ENCODE peak calls at places on chromosomes 4 and X, in eight cellular contexts. X is ovary, Q is GM23338, P is uterus, M is thyroid gland, J is body of pancreas, U is kidney, W is heart right ventricle. V is an unnamed sample. For H3K4me1, the result is how much of the 10 kb centered on the place peaks cover.

GRCh38 chr4:2878346-2878745 is 34.7 kb downstream of the ADD1 start:
- DNase-seq in W (no peak), Q (no peak), M (no peak), U (peak), X (no peak), P (no peak), J (no peak), V (no peak)

GRCh38 chr4:45006078-45006477 is 279.7 kb upstream of the GNPDA2 start:
- DNase-seq in P (no peak), W (no peak), M (no peak), U (no peak), Q (no peak), X (no peak), J (no peak), V (no peak)

GRCh38 chrX:78650906-78651437 is 8.2 kb downstream of the RTL3 start:
- DNase-seq in W (no peak), X (no peak), U (no peak), P (no peak), J (no peak), M (no peak), Q (peak), V (no peak)

GRCh38 chr4:149347139-149347538 is 468.5 kb downstream of the IQCM start:
- DNase-seq in J (no peak), X (no peak), P (no peak), U (no peak), W (no peak), Q (no peak), M (no peak), V (no peak)

GRCh38 chr4:80138556-80139538 is 58.5 kb upstream of the PRDM8 start:
- DNase-seq in Q (no peak), U (no peak), P (no peak), W (no peak), M (no peak), J (no peak), X (no peak), V (no peak)

GRCh38 chr4:79576480-79576803 is 168.4 kb upstream of the GK2 start:
- DNase-seq in U (no peak), P (no peak), M (no peak), X (no peak), W (no peak), J (no peak), Q (peak), V (no peak)

GRCh38 chr4:87865960-87866598 is 33.3 kb downstream of the MEPE start:
- DNase-seq in J (no peak), U (no peak), Q (peak), W (no peak), X (no peak), M (no peak), P (no peak), V (peak)

GRCh38 chrX:152899111-152899873 is 1.4 kb downstream of the ZNF185 start:
- DNase-seq in J (no peak), M (no peak), X (no peak), Q (no peak), W (no peak), P (no peak), U (peak), V (no peak)

GRCh38 chr4:141473952-141474351 is 162.4 kb upstream of the IL15 start:
- DNase-seq in W (no peak), Q (no peak), M (no peak), X (no peak), P (peak), J (no peak), U (no peak), V (no peak)

GRCh38 chrX:119694601-119695534 is 1.9 kb upstream of the SEPTIN6 start:
- DNase-seq in P (no peak), U (no peak), Q (peak), X (no peak), J (no peak), W (no peak), M (no peak), V (no peak)

GRCh38 chr4:7462509-7462971 is 27.8 kb upstream of the PSAPL1 start:
- DNase-seq in Q (peak), W (no peak), P (no peak), U (no peak), M (peak), X (peak), J (peak), V (no peak)

GRCh38 chrX:7771788-7772438 is 71.1 kb upstream of the VCX start:
- DNase-seq in X (no peak), P (no peak), M (no peak), W (no peak), U (no peak), Q (no peak), J (no peak), V (no peak)

GRCh38 chr4:20249333-20249732 is 2.4 kb upstream of the SLIT2 start:
- DNase-seq in Q (no peak), U (no peak), P (no peak), W (no peak), J (no peak), M (peak), X (no peak), V (peak)

GRCh38 chr4:138772366-138772765 is 243.2 kb upstream of the NOCT start:
- DNase-seq in M (no peak), Q (no peak), U (no peak), J (no peak), P (no peak), W (no peak), X (no peak), V (no peak)

GRCh38 chr4:8582016-8582415 is 1.8 kb downstream of the GPR78 start:
- DNase-seq in X (no peak), U (peak), Q (no peak), M (peak), P (no peak), W (no peak), J (no peak), V (no peak)

GRCh38 chrX:53321216-53321942 is 40.0 kb upstream of the IQSEC2 start:
- DNase-seq in M (peak), J (peak), U (no peak), P (no peak), X (no peak), W (peak), Q (peak), V (no peak)

GRCh38 chrX:53939127-53939526 is 105.1 kb downstream of the PHF8 start:
- DNase-seq in X (no peak), W (no peak), P (no peak), J (no peak), Q (no peak), M (no peak), U (no peak), V (no peak)

GRCh38 chr4:48315728-48316630 is 25.4 kb upstream of the SLAIN2 start:
- DNase-seq in U (no peak), Q (peak), X (no peak), J (no peak), M (no peak), P (no peak), W (no peak), V (no peak)

GRCh38 chrX:63673896-63674295 is 111.1 kb downstream of the ARHGEF9 start:
- DNase-seq in W (no peak), J (no peak), M (no peak), Q (no peak), U (no peak), P (no peak), X (no peak), V (no peak)

GRCh38 chrX:1450381-1451161 is 2.1 kb downstream of the ASMTL start:
- DNase-seq in M (no peak), X (no peak), U (peak), Q (no peak), W (no peak), P (no peak), J (no peak), V (peak)

GRCh38 chr4:39825741-39826231 is 127.8 kb downstream of the UBE2K start:
- DNase-seq in M (no peak), Q (no peak), W (no peak), P (no peak), J (no peak), U (no peak), X (no peak), V (no peak)

GRCh38 chr4:158936238-158936637 is 166.6 kb upstream of the RAPGEF2 start:
- DNase-seq in X (no peak), W (no peak), Q (no peak), U (no peak), J (no peak), M (no peak), P (no peak), V (no peak)

GRCh38 chrX:139725720-139726119 is 17.8 kb upstream of the MCF2 start:
- DNase-seq in X (no peak), U (no peak), Q (no peak), J (no peak), W (no peak), P (no peak), M (no peak), V (no peak)

GRCh38 chrX:103398321-103398937 is 22.1 kb downstream of the BEX3 start:
- DNase-seq in Q (no peak), P (no peak), M (no peak), W (no peak), U (no peak), J (no peak), X (no peak), V (peak)

GRCh38 chr4:171846232-171846631 is 33.0 kb downstream of the GALNTL6 start:
- DNase-seq in W (peak), M (no peak), P (no peak), J (peak), X (no peak), Q (peak), U (no peak), V (peak)

GRCh38 chr4:138199568-138200235 is 42.4 kb downstream of the SLC7A11 start:
- DNase-seq in X (no peak), Q (peak), P (no peak), U (no peak), W (no peak), M (peak), J (peak), V (no peak)

GRCh38 chr4:72383439-72383838 is 185.6 kb downstream of the ADAMTS3 start:
- DNase-seq in X (no peak), J (no peak), M (no peak), P (no peak), U (no peak), W (no peak), Q (no peak), V (no peak)

GRCh38 chrX:3699841-3700381 is 13.5 kb downstream of the PRKX start:
- DNase-seq in J (no peak), X (no peak), W (no peak), U (no peak), P (no peak), M (no peak), Q (no peak), V (no peak)

GRCh38 chr4:98845960-98846359 is 83.0 kb downstream of the EIF4E start:
- DNase-seq in W (no peak), U (no peak), Q (no peak), P (no peak), X (no peak), J (no peak), M (no peak), V (no peak)

GRCh38 chrX:153336128-153336894 is 2.4 kb downstream of the ZNF275 start:
- DNase-seq in U (no peak), Q (no peak), X (no peak), P (no peak), W (no peak), J (no peak), M (no peak), V (no peak)

GRCh38 chr4:186727977-186728519 is 4.4 kb upstream of the FAT1 start:
- DNase-seq in W (no peak), J (no peak), Q (peak), X (no peak), U (no peak), P (no peak), M (no peak), V (peak)

GRCh38 chr4:3480528-3481112 is 17.5 kb downstream of the DOK7 start:
- DNase-seq in Q (peak), M (peak), J (peak), W (peak), U (peak), P (peak), X (peak), V (peak)

GRCh38 chr4:38560763-38561558 is 103.0 kb upstream of the KLF3 start:
- DNase-seq in W (no peak), P (no peak), M (no peak), U (no peak), X (no peak), J (no peak), Q (no peak), V (no peak)

GRCh38 chr4:99664703-99665102 is 7.1 kb upstream of the C4orf54 start:
- DNase-seq in M (no peak), P (no peak), J (no peak), Q (no peak), U (no peak), W (no peak), X (no peak), V (no peak)

GRCh38 chr4:8079916-8080753 is 78.5 kb downstream of the ABLIM2 start:
- DNase-seq in W (no peak), J (no peak), Q (no peak), P (no peak), U (peak), X (no peak), M (no peak), V (no peak)

GRCh38 chr4:150310159-150310895 is 232.1 kb downstream of the DCLK2 start:
- DNase-seq in W (no peak), J (no peak), P (no peak), M (no peak), U (no peak), Q (no peak), X (no peak), V (peak)

GRCh38 chrX:105876658-105877057 is 54.3 kb downstream of the NRK start:
- DNase-seq in M (no peak), J (no peak), P (no peak), U (no peak), W (no peak), Q (peak), X (no peak), V (no peak)

GRCh38 chrX:17987783-17988182 is 126.7 kb upstream of the RAI2 start:
- DNase-seq in U (no peak), X (no peak), P (no peak), Q (no peak), J (no peak), W (no peak), M (no peak), V (no peak)

GRCh38 chrX:40550069-40550468 is 30.7 kb upstream of the ATP6AP2 start:
- DNase-seq in X (no peak), W (no peak), J (peak), M (peak), P (no peak), Q (no peak), U (no peak), V (no peak)

DNA sequence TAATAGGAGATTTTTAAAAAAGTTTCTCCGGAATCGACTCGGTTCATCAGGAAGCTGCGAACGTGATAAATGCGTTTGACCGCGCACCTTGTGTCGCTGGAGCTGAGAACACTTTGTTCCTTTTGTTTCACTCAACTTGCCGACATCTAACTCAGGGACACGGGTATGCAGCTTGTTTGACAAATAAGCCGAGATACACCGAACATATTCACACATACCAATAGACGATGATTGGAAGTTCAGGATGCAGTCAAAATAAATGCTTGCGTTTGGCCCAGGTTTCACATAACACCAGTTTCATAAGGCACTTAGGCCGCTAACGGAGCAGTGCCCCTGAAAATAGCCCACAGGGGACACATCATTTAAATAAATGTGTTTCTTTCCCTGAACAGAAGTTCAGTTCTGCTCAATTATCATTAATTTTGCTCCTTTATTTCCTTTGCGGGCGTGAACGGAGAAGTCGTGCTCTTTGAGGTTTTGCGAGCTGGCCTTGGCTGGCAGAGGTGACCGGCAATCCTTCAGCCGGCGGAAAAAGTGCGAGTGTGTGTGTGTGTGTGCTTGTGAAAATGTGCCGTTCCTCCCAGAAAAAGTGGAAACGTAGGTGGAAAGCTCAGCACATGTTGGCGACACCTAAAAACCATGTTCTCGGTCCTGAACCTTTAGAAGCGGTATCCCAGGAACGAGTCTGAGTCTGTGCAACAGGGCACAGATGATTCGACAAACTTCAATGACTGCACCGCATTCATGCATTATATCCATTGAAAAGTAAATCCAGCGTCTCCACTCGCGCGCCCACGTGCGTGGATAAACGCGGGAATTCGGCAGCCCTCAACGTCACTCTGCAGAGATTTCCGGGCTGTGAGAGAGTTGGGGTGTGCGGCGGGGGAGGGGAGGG is 680 bp upstream of the SHISA3 start:
- DNase-seq in M (no peak), P (no peak), U (no peak), Q (peak), J (no peak), W (no peak), X (no peak), V (no peak)
- H3K4me3 ChIP-seq in M (no peak), P (peak), U (peak), Q (peak), J (no peak), W (peak), X (no peak), V (no peak)

DNA sequence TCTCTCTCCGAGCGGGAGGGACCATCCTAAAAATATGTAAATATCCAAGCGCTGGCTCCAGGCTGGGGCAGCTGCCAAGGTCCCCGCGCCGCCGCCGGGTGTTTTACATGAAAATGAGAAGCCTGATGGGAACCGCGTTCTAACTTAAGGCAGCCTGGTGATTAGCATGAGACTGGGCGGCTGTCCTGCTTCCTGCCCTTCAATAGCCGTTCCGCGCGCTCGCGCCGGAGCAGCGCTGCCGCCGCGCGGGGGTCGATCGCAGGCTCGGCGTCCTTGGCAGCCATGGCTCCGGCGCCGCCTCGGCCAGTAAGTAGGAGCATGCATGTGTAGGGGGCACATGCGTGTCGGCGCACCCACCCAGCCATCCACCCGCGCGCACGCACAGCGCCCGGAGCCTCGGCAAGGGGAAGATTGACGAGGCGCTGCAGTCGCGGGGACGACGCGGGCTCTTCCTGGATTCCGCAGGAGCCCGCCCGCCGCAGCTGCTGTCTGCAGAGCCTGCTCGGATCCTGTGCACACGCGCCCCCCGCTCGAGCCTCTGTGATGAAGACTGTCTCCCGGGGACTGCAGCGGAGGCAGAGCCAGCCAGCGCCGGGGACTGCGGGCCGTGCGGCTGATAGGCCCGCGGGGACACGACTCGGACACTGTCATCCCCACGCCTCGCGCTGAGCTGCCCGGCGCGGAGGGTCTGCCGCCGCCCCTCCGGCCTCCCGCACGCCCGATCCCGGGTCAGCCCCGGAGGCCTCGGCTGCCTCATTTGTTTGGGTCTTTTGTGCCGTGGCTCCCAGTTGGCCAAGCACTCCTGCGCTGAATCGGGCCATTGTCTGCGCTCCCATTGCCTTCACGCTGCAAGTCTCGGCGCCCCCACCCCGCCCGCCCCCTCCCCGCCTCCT is 732 bp downstream of the STOX2 start:
- DNase-seq in W (peak), M (peak), X (peak), U (no peak), J (peak), Q (peak), P (peak), V (no peak)
- H3K27ac ChIP-seq in W (peak), M (no peak), X (peak), U (no peak), J (peak), Q (peak), P (peak), V (no peak)

GRCh38 chr4:151865744-151866143 is 104.9 kb upstream of the GATB start:
- DNase-seq in J (no peak), U (no peak), Q (no peak), X (no peak), M (no peak), W (no peak), P (no peak), V (no peak)

GRCh38 chr4:151864068-151864467 is 103.3 kb upstream of the GATB start:
- DNase-seq in P (no peak), W (no peak), X (no peak), U (no peak), Q (no peak), M (no peak), J (no peak), V (no peak)

GRCh38 chr4:151860561-151861093 is 99.8 kb upstream of the GATB start:
- DNase-seq in Q (no peak), X (no peak), J (no peak), U (no peak), M (no peak), W (no peak), P (no peak), V (no peak)

GRCh38 chr4:151865327-151865726 is 104.5 kb upstream of the GATB start:
- DNase-seq in J (peak), U (peak), Q (no peak), X (no peak), P (peak), W (peak), M (peak), V (no peak)

GRCh38 chr4:151862766-151863165 is 102.0 kb upstream of the GATB start:
- DNase-seq in W (no peak), X (no peak), P (no peak), M (no peak), Q (no peak), J (no peak), U (no peak), V (no peak)
- H3K4me1 ChIP-seq in W (under half), X (under half), P (under half), M (under half), Q (under half), J (under half), U (under half), V (under half)

GRCh38 chr4:145339075-145339725 is 142.5 kb upstream of the SMAD1 start:
- DNase-seq in Q (no peak), P (no peak), U (no peak), W (no peak), M (no peak), X (no peak), J (no peak), V (no peak)
- H3K4me3 ChIP-seq in Q (no peak), P (no peak), U (no peak), W (no peak), M (no peak), X (no peak), J (no peak), V (no peak)

GRCh38 chrX:29842552-29842951 is 372.8 kb upstream of the MAGEB2 start:
- DNase-seq in W (no peak), U (no peak), M (no peak), J (no peak), Q (no peak), P (no peak), X (no peak), V (no peak)

GRCh38 chrX:29841750-29842149 is 373.6 kb upstream of the MAGEB2 start:
- DNase-seq in Q (no peak), P (no peak), U (no peak), J (no peak), M (no peak), W (no peak), X (no peak), V (no peak)
- H3K27ac ChIP-seq in Q (no peak), P (no peak), U (no peak), J (no peak), M (no peak), W (no peak), X (no peak), V (no peak)

GRCh38 chr4:151689211-151689991 is 71.4 kb downstream of the GATB start:
- DNase-seq in P (no peak), J (no peak), M (peak), U (no peak), W (no peak), Q (no peak), X (no peak), V (no peak)
- H3K4me1 ChIP-seq in P (under half), J (under half), M (under half), U (under half), W (half or more), Q (under half), X (under half), V (under half)

DNA sequence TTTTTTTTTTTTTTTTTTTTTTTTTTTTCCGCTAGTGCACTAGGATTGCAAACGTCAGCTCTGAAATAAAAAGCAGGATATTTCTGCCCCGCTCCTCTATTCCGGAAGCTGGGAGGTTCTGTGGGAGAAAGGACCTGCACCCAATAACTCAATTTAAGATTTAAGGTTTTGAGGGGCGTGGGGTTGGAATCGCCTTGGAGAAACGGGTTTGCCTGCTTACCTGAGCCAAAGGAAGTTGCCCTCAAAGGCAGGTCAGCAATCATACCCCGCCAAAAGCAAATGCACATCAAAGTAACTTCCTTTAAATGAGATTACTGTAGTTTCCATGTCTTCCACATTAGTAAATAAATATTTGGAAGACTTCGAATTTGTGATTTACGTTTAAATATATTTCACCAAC is 952 bp upstream of the HS3ST1 start:
- DNase-seq in W (no peak), X (no peak), M (no peak), U (no peak), Q (peak), P (no peak), J (no peak), V (no peak)
- H3K4me3 ChIP-seq in W (peak), X (peak), M (no peak), U (peak), Q (peak), P (peak), J (no peak), V (no peak)

V was measured in SJSA1.